ENCODE peak calls at places on chromosomes 2 and 18, in four cellular contexts. Q, B, S and T are unnamed samples.

GRCh38 chr2:162217596-162217995 is 25.6 kb downstream of the FAP start:
- DNase-seq in Q (no peak), B (no peak), S (no peak), T (no peak)

GRCh38 chr2:19900536-19901200 is 1.1 kb downstream of the TTC32 start:
- DNase-seq in Q (peak), B (no peak), S (no peak), T (no peak)

GRCh38 chr2:96961551-96961950 is 24.8 kb downstream of the FAM178B start:
- DNase-seq in Q (no peak), B (no peak), S (no peak), T (no peak)

GRCh38 chr2:160257742-160258577 is 57.9 kb upstream of the ITGB6 start:
- DNase-seq in Q (no peak), B (no peak), S (no peak), T (no peak)

GRCh38 chr18:69948919-69949537 is 1.4 kb upstream of the CD226 start:
- DNase-seq in Q (no peak), B (no peak), S (no peak), T (no peak)

GRCh38 chr2:195648780-195649179 is 8.2 kb upstream of the SLC39A10 start:
- DNase-seq in Q (no peak), B (no peak), S (no peak), T (no peak)

GRCh38 chr2:172460780-172461201 is 33.4 kb downstream of the ITGA6 start:
- DNase-seq in Q (no peak), B (no peak), S (no peak), T (no peak)

GRCh38 chr2:29783696-29784095 is 137.7 kb downstream of the ALK start:
- DNase-seq in Q (no peak), B (no peak), S (no peak), T (no peak)

GRCh38 chr18:11808001-11808855 is 43.0 kb upstream of the CHMP1B start:
- DNase-seq in Q (peak), B (peak), S (no peak), T (peak)

GRCh38 chr2:70855679-70856078 is 20.1 kb upstream of the CD207 start:
- DNase-seq in Q (no peak), B (no peak), S (no peak), T (no peak)

GRCh38 chr2:128320609-128321420 is 2.1 kb upstream of the HS6ST1 start:
- DNase-seq in Q (no peak), B (no peak), S (no peak), T (no peak)

GRCh38 chr2:128384446-128384845 is 65.8 kb upstream of the HS6ST1 start:
- DNase-seq in Q (no peak), B (no peak), S (no peak), T (no peak)

GRCh38 chr2:50556934-50557575 is 474.9 kb downstream of the NRXN1 start:
- DNase-seq in Q (no peak), B (no peak), S (no peak), T (no peak)

GRCh38 chr2:20444113-20444992 is 2.5 kb upstream of the RHOB start:
- DNase-seq in Q (no peak), B (no peak), S (no peak), T (no peak)

GRCh38 chr18:33264566-33264965 is 176.0 kb downstream of the CCDC178 start:
- DNase-seq in Q (no peak), B (no peak), S (no peak), T (no peak)

GRCh38 chr18:79549638-79550000 is 130.0 kb upstream of the CTDP1 start:
- DNase-seq in Q (no peak), B (no peak), S (no peak), T (no peak)

GRCh38 chr2:189783451-189783926 is 650 bp downstream of the ORMDL1 start:
- DNase-seq in Q (no peak), B (no peak), S (no peak), T (no peak)

GRCh38 chr2:184444217-184444616 is 154.1 kb upstream of the ZNF804A start:
- DNase-seq in Q (no peak), B (no peak), S (no peak), T (no peak)

GRCh38 chr2:191582355-191582754 is 95.6 kb upstream of the NABP1 start:
- DNase-seq in Q (peak), B (no peak), S (no peak), T (no peak)

GRCh38 chr2:43239981-43240761 is 13.8 kb upstream of the ZFP36L2 start:
- DNase-seq in Q (peak), B (no peak), S (no peak), T (no peak)

GRCh38 chr2:71559828-71560210 is 106.5 kb downstream of the DYSF start:
- DNase-seq in Q (no peak), B (no peak), S (no peak), T (no peak)

GRCh38 chr2:66576381-66577330 is 141.7 kb downstream of the MEIS1 start:
- DNase-seq in Q (peak), B (peak), S (peak), T (no peak)

GRCh38 chr2:191965733-191966132 is 118.8 kb upstream of the CAVIN2 start:
- DNase-seq in Q (no peak), B (no peak), S (no peak), T (no peak)

GRCh38 chr2:26685943-26686839 is 6.3 kb upstream of the KCNK3 start:
- DNase-seq in Q (no peak), B (no peak), S (no peak), T (no peak)

GRCh38 chr18:49201464-49201863 is 250.7 kb upstream of the SMAD7 start:
- DNase-seq in Q (no peak), B (no peak), S (no peak), T (no peak)

GRCh38 chr2:232320038-232320790 is 58.3 kb upstream of the ALPP start:
- DNase-seq in Q (no peak), B (no peak), S (no peak), T (no peak)

GRCh38 chr2:20617892-20618467 is 32.9 kb downstream of the HS1BP3 start:
- DNase-seq in Q (peak), B (no peak), S (no peak), T (peak)

GRCh38 chr18:24910217-24910616 is 441.7 kb downstream of the ZNF521 start:
- DNase-seq in Q (no peak), B (no peak), S (no peak), T (no peak)

GRCh38 chr2:165274698-165275097 is 35.5 kb downstream of the SCN2A start:
- DNase-seq in Q (no peak), B (no peak), S (no peak), T (no peak)

DNA sequence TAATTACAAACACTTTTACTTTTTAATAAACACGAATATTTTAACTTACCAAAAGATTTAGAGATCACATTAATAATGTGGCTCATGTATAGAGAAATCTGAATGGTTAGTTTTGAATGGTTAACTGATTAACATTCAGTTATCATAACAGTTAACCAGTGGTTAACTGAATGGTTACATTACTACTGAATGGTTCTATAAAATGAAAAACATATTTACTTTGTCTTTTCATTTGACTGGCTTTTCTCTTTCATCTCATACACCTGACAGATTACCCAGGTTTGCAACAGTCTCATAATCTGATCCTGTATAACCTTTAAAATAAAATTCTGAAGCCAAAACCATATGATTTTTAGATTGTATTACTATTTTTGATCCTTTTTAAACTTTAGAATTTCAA is 91.9 kb downstream of the EPB41L5 start:
- DNase-seq in Q (no peak), B (no peak), S (no peak), T (no peak)
- TF ChIP-seq MAX in Q (no peak), B (no peak), S (no peak), T (no peak)

GRCh38 chr2:23664069-23664788 is 262.7 kb downstream of the ATAD2B start:
- DNase-seq in Q (no peak), B (no peak), S (no peak), T (no peak)
- TF ChIP-seq MAX in Q (no peak), B (no peak), S (no peak), T (no peak)

GRCh38 chr2:56239437-56239836 is 55.6 kb downstream of the CCDC85A start:
- DNase-seq in Q (no peak), B (no peak), S (no peak), T (no peak)
- TF ChIP-seq MAX in Q (no peak), B (no peak), S (no peak), T (no peak)

DNA sequence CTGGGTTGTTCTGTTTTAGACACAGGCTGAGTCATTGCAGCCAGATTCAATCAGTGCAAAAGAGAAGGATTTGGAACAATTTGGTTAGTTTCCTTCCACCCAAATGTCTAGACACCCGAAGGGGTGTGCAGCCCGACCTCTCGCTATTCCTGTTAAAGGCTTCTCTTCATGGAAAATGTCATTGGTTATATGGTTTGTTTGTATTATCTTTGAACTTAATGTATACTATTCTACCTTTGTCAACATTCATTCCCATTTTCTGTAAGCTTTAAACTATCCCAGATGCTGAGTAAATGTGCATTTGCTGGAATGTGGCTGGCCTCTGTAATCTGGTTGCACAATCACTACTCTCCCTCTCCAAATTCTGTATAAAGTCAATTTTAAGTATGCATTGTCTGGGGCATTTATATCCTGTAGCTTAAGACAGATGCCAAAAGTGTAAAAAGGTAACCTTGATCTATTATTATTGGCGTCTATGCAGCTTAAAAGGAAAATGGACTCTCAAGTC is 80.4 kb upstream of the RND3 start:
- DNase-seq in Q (no peak), B (no peak), S (no peak), T (no peak)
- TF ChIP-seq MAX in Q (no peak), B (no peak), S (no peak), T (no peak)

DNA sequence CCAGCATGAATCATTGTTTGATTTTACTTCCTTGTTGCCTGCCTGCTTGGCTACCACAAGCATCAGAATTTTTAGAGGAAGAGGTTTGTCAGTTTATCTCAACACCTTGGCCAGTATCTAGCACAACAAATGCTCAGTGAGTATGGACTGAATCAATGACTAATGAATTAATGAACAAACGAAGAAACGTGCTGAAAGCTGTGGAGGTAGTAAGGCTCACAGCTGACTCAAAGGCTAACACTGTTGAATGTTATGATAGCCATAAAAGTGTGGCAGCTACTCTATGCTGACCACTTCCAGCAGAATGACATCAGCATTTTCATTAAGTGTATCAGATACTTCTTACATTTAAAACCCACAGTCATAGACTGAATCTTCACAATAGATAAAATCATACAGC is 543.4 kb downstream of the IRS1 start:
- DNase-seq in Q (peak), B (no peak), S (no peak), T (no peak)
- TF ChIP-seq MAX in Q (no peak), B (no peak), S (no peak), T (peak)

DNA sequence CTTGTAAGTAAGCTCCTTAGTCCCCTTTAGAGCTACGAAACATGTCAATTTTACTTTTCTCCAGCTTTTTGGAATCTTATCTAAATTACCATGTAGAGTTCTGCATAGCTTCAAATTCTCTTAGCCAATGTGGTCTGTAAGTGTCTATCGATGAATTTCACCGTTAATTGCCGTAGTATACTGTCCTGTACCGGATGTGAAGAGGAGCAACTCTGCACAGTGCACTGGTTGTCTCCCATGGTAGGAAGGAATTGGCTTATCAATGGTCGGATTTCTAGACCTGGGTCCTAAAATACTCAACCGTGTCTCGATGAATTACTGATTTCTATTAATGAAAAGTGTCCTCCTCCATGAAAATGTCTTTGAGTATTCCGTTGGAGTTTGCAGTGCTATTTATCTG is 1.9 kb downstream of the NOP58 start:
- DNase-seq in Q (no peak), B (no peak), S (no peak), T (no peak)
- TF ChIP-seq MAX in Q (no peak), B (no peak), S (no peak), T (no peak)